ENCODE peak calls at places on chromosomes 2 and 18, in four cellular contexts. G is T-helper 17 cell, Q is breast epithelium, L is amniotic stem cell. X is an unnamed sample.

GRCh38 chr2:189421644-189422043 is 19.6 kb upstream of the WDR75 start:
- DNase-seq in G (no peak), Q (no peak), L (no peak), X (peak; percentile 40)

GRCh38 chr2:61254536-61254935 is 92.5 kb downstream of the C2orf74 start:
- DNase-seq in G (no peak), Q (no peak), L (no peak), X (no peak)

GRCh38 chr2:64251497-64252277 is 107.5 kb upstream of the PELI1 start:
- DNase-seq in G (no peak), Q (no peak), L (no peak), X (no peak)

GRCh38 chr2:25309402-25309801 is 32.3 kb downstream of the DNMT3A start:
- DNase-seq in G (peak; percentile 53), Q (no peak), L (no peak), X (peak; percentile 80)

GRCh38 chr2:128585706-128586105 is 267.0 kb upstream of the HS6ST1 start:
- DNase-seq in G (no peak), Q (no peak), L (peak; percentile 63), X (no peak)

GRCh38 chr2:58540680-58541079 is 299.6 kb upstream of the FANCL start:
- DNase-seq in G (no peak), Q (no peak), L (no peak), X (no peak)

GRCh38 chr18:22912835-22913234 is 20.3 kb upstream of the RBBP8 start:
- DNase-seq in G (no peak), Q (no peak), L (no peak), X (no peak)

GRCh38 chr2:23574919-23575654 is 190.1 kb downstream of the KLHL29 start:
- DNase-seq in G (no peak), Q (no peak), L (no peak), X (no peak)

GRCh38 chr2:216194013-216194412 is 84.9 kb downstream of the XRCC5 start:
- DNase-seq in G (no peak), Q (no peak), L (no peak), X (no peak)

GRCh38 chr18:79705272-79705671 is 25.7 kb downstream of the CTDP1 start:
- DNase-seq in G (no peak), Q (no peak), L (no peak), X (no peak)

GRCh38 chr2:110799376-110799775 is 67.0 kb downstream of the ACOXL start:
- DNase-seq in G (no peak), Q (no peak), L (no peak), X (no peak)

GRCh38 chr2:237471457-237472186 is 15.4 kb upstream of the MLPH start:
- DNase-seq in G (no peak), Q (no peak), L (no peak), X (peak; percentile 35)

GRCh38 chr2:233047667-233048066 is 12.5 kb upstream of the INPP5D start:
- DNase-seq in G (no peak), Q (no peak), L (no peak), X (no peak)

GRCh38 chr2:126799306-126799705 is 99.4 kb upstream of the TEX51 start:
- DNase-seq in G (no peak), Q (no peak), L (no peak), X (no peak)

GRCh38 chr2:1366546-1367134 is 46.6 kb upstream of the TPO start:
- DNase-seq in G (no peak), Q (no peak), L (no peak), X (peak; percentile 39)